ENCODE peak calls at places on chromosomes 13 and 19, in nine cellular contexts. M is effector memory CD4-positive, alpha-beta T cell; R is mesendoderm; I is aorta; L is psoas muscle; W is small intestine; A is A549; P is PC-3; N is heart left ventricle. F is an unnamed sample.
A peak's percentile ranks its signal among the peaks of the same experiment; 100 is the strongest.

GRCh38 chr19:10655457-10656312 is 1.5 kb downstream of the ILF3 start:
- DNase-seq in L (no peak), M (no peak), I (no peak), P (peak; percentile 39), R (peak; percentile 79), A (peak; percentile 17), N (no peak), W (peak; percentile 42), F (no peak)

GRCh38 chr13:113730145-113730750 is 28.8 kb upstream of the TMEM255B start:
- DNase-seq in R (no peak), W (no peak), I (peak; percentile 41), P (no peak), N (peak; percentile 56), M (no peak), A (no peak), L (no peak), F (no peak)

GRCh38 chr13:31426395-31426794 is 226.6 kb downstream of the B3GLCT start:
- DNase-seq in R (no peak), P (no peak), W (no peak), M (no peak), A (no peak), L (no peak), I (no peak), N (no peak), F (no peak)

GRCh38 chr19:49677232-49677881 is at the start of gene PRMT1:
- DNase-seq in W (peak; percentile 19), M (peak; percentile 47), L (peak; percentile 80), I (no peak), N (peak; percentile 77), R (peak; percentile 87), P (peak; percentile 47), A (peak; percentile 76), F (no peak)

GRCh38 chr19:31344403-31344802 is 4.8 kb downstream of the TSHZ3 start:
- DNase-seq in M (no peak), L (no peak), R (no peak), A (no peak), I (no peak), W (no peak), P (no peak), N (no peak), F (no peak)

GRCh38 chr13:38670627-38671026 is 16.2 kb upstream of the FREM2 start:
- DNase-seq in M (no peak), R (peak; percentile 69), N (no peak), L (no peak), W (no peak), A (no peak), I (no peak), P (no peak), F (no peak)

GRCh38 chr13:37481005-37481857 is 117.3 kb downstream of the POSTN start:
- DNase-seq in L (no peak), N (no peak), W (no peak), I (no peak), P (no peak), M (no peak), A (no peak), R (no peak), F (no peak)

GRCh38 chr13:45674908-45675307 is 27.2 kb upstream of the CBY2 start:
- DNase-seq in I (no peak), R (peak; percentile 41), W (no peak), N (no peak), L (no peak), P (peak; percentile 86), M (no peak), A (no peak), F (peak; percentile 54)

GRCh38 chr13:80572867-80573266 is 231.9 kb upstream of the SPRY2 start:
- DNase-seq in N (no peak), I (no peak), R (no peak), A (no peak), M (no peak), W (no peak), P (no peak), L (no peak), F (no peak)

GRCh38 chr13:110989331-110989730 is 74.5 kb upstream of the ANKRD10 start:
- DNase-seq in N (no peak), L (no peak), I (no peak), M (no peak), P (no peak), R (no peak), A (no peak), W (no peak), F (no peak)

GRCh38 chr19:38373907-38374331 is 452 bp upstream of the PSMD8 start:
- DNase-seq in N (no peak), A (no peak), R (no peak), P (no peak), L (no peak), I (no peak), M (no peak), W (no peak), F (no peak)
- H3K4me3 ChIP-seq in N (no peak overlapping the region), A (peak overlapping the region; percentile 42), R (no peak overlapping the region), P (peak overlapping the region; percentile 84), L (peak overlapping the region; percentile 94), I (no peak overlapping the region), M (peak overlapping the region; percentile 39), W (no peak overlapping the region), F (peak overlapping the region; percentile 83)

GRCh38 chr19:15526408-15526807 is 18.1 kb downstream of the CYP4F22 start:
- DNase-seq in W (no peak), L (no peak), A (no peak), N (no peak), M (no peak), I (no peak), P (no peak), R (no peak), F (no peak)
- H3K4me3 ChIP-seq in W (no peak overlapping the region), L (no peak overlapping the region), A (no peak overlapping the region), N (no peak overlapping the region), M (no peak overlapping the region), I (no peak overlapping the region), P (no peak overlapping the region), R (no peak overlapping the region), F (no peak overlapping the region)

DNA sequence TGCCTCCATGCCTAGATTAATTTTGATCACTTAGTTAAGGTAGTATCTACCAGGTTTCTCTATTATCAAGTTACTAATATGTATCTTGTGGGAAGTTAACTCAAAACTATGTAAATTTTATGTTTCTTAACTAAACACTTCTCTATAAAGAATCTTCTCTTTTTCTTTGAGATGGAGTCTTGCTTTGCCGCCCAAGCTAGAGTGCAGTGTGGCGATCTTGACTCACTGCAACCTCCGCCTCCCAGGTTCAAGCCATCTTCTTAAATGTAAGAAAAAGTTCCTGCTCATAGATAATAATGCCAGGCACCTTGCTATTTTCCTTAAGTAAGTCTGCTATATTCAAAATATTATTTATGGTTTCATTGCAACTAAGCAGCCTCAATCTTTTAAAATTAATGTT is 58.4 kb downstream of the ELF1 start:
- DNase-seq in N (no peak), P (no peak), M (no peak), W (no peak), R (no peak), I (no peak), L (no peak), A (no peak), F (no peak)
- H3K4me3 ChIP-seq in N (no peak overlapping the region), P (no peak overlapping the region), M (no peak overlapping the region), W (no peak overlapping the region), R (no peak overlapping the region), I (no peak overlapping the region), L (no peak overlapping the region), A (no peak overlapping the region), F (no peak overlapping the region)

GRCh38 chr19:55459950-55460657 is 1.3 kb downstream of the ISOC2 start:
- DNase-seq in N (no peak), W (peak; percentile 30), R (no peak), M (no peak), A (no peak), L (no peak), I (no peak), P (no peak), F (no peak)
- H3K4me3 ChIP-seq in N (no peak overlapping the region), W (no peak overlapping the region), R (no peak overlapping the region), M (no peak overlapping the region), A (no peak overlapping the region), L (peak overlapping the region; percentile 98), I (no peak overlapping the region), P (peak overlapping the region; percentile 91), F (peak overlapping the region; percentile 98)